ENCODE peak calls at places on chromosomes 3 and 15, in ten cellular contexts. X, K, U, P, N, G, I, T, O and S are unnamed samples.

GRCh38 chr15:89089316-89090230 is 1.3 kb downstream of the ABHD2 start:
- DNase-seq in X (no peak), K (no peak), U (no peak), P (no peak), N (no peak), G (no peak), I (no peak), T (no peak), O (no peak), S (no peak)

GRCh38 chr15:71085809-71086208 is 29.5 kb upstream of the THSD4 start:
- DNase-seq in X (no peak), K (no peak), U (no peak), P (no peak), N (no peak), G (no peak), I (no peak), T (no peak), O (no peak), S (no peak)

GRCh38 chr15:29942144-29942543 is 119.9 kb upstream of the TJP1 start:
- DNase-seq in X (no peak), K (no peak), U (no peak), P (peak), N (no peak), G (no peak), I (no peak), T (peak), O (peak), S (no peak)

GRCh38 chr3:188584162-188584529 is 430.2 kb downstream of the LPP start:
- DNase-seq in X (no peak), K (no peak), U (no peak), P (no peak), N (no peak), G (no peak), I (peak), T (peak), O (no peak), S (peak)

GRCh38 chr3:109702252-109702651 is 364.9 kb upstream of the DPPA4 start:
- DNase-seq in X (no peak), K (peak), U (no peak), P (no peak), N (no peak), G (peak), I (peak), T (peak), O (peak), S (peak)

GRCh38 chr3:185582236-185582635 is 3.9 kb upstream of the SENP2 start:
- DNase-seq in X (no peak), K (no peak), U (no peak), P (no peak), N (no peak), G (no peak), I (no peak), T (no peak), O (no peak), S (no peak)

GRCh38 chr3:23663661-23664186 is 142.0 kb upstream of the UBE2E1 start:
- DNase-seq in X (no peak), K (no peak), U (no peak), P (no peak), N (no peak), G (no peak), I (no peak), T (peak), O (no peak), S (no peak)

GRCh38 chr3:95387242-95388021 is 1324.6 kb downstream of the NSUN3 start:
- DNase-seq in X (no peak), K (no peak), U (no peak), P (no peak), N (no peak), G (no peak), I (no peak), T (no peak), O (no peak), S (no peak)

GRCh38 chr3:58175429-58176184 is 35.2 kb downstream of the DNASE1L3 start:
- DNase-seq in X (no peak), K (no peak), U (no peak), P (no peak), N (no peak), G (no peak), I (peak), T (no peak), O (peak), S (peak)

GRCh38 chr3:183591881-183592521 is 36.5 kb upstream of the KLHL6 start:
- DNase-seq in X (no peak), K (peak), U (no peak), P (no peak), N (no peak), G (no peak), I (peak), T (peak), O (no peak), S (peak)

GRCh38 chr3:42101048-42101447 is 9.9 kb downstream of the TRAK1 start:
- DNase-seq in X (no peak), K (no peak), U (no peak), P (no peak), N (peak), G (no peak), I (peak), T (peak), O (no peak), S (peak)

GRCh38 chr15:36958611-36959010 is 141.7 kb downstream of the MEIS2 start:
- DNase-seq in X (no peak), K (no peak), U (no peak), P (no peak), N (no peak), G (no peak), I (no peak), T (no peak), O (no peak), S (no peak)

GRCh38 chr3:107407355-107407754 is 30.1 kb downstream of the CCDC54 start:
- DNase-seq in X (no peak), K (no peak), U (no peak), P (no peak), N (no peak), G (no peak), I (no peak), T (no peak), O (no peak), S (no peak)

GRCh38 chr3:171267089-171267488 is 193.1 kb downstream of the TNIK start:
- DNase-seq in X (no peak), K (no peak), U (no peak), P (no peak), N (no peak), G (no peak), I (no peak), T (no peak), O (no peak), S (peak)

GRCh38 chr3:155701882-155702465 is 42.9 kb downstream of the PLCH1 start:
- DNase-seq in X (no peak), K (peak), U (no peak), P (no peak), N (no peak), G (peak), I (peak), T (peak), O (peak), S (peak)

GRCh38 chr3:34020761-34021635 is 222.6 kb downstream of the PDCD6IP start:
- DNase-seq in X (no peak), K (no peak), U (no peak), P (no peak), N (no peak), G (peak), I (no peak), T (no peak), O (no peak), S (no peak)

GRCh38 chr3:77038928-77039605 is 832 bp upstream of the ROBO2 start:
- DNase-seq in X (no peak), K (no peak), U (no peak), P (peak), N (no peak), G (no peak), I (peak), T (no peak), O (peak), S (peak)

GRCh38 chr3:62229908-62230307 is 143.4 kb downstream of the FEZF2 start:
- DNase-seq in X (no peak), K (no peak), U (no peak), P (no peak), N (no peak), G (peak), I (peak), T (peak), O (peak), S (peak)